ENCODE peak calls at places on chromosomes 16 and 17, in nine cellular contexts. A is mesendoderm, C is colonic mucosa, S is pancreas, X is kidney, H is HepG2, G is IMR-90, P is ovary, V is prostate gland. L is an unnamed sample. For H3K36me3, the result is how much of the 10 kb centered on the place peaks cover.

GRCh38 chr16:19138601-19139000 is 24.8 kb downstream of the ITPRIPL2 start:
- DNase-seq in G (peak), X (peak), C (peak), V (peak), S (no peak), A (peak), H (no peak), P (peak), L (peak)

GRCh38 chr16:9139965-9140364 is 48.5 kb downstream of the HAPSTR1 start:
- DNase-seq in H (peak), S (no peak), V (no peak), A (peak), C (no peak), X (no peak), P (no peak), G (peak), L (peak)

GRCh38 chr17:2837147-2837561 is 40.9 kb downstream of the RAP1GAP2 start:
- DNase-seq in P (no peak), G (no peak), A (no peak), H (no peak), S (no peak), C (no peak), V (no peak), X (no peak), L (no peak)

GRCh38 chr17:37286430-37286829 is 89.4 kb upstream of the C17orf78 start:
- DNase-seq in A (no peak), C (no peak), G (no peak), P (no peak), V (no peak), H (no peak), X (no peak), S (no peak), L (no peak)

GRCh38 chr16:10511829-10512228 is 68.6 kb downstream of the EMP2 start:
- DNase-seq in C (no peak), V (no peak), P (no peak), A (no peak), H (no peak), S (no peak), G (no peak), X (no peak), L (no peak)

GRCh38 chr17:16989953-16990860 is 18.3 kb upstream of the TNFRSF13B start:
- DNase-seq in C (no peak), H (no peak), X (no peak), P (no peak), A (peak), V (no peak), G (peak), S (no peak), L (no peak)

GRCh38 chr17:82014432-82014831 is 8.2 kb downstream of the CENPX start:
- DNase-seq in H (no peak), S (no peak), C (no peak), G (no peak), P (no peak), X (no peak), A (no peak), V (no peak), L (no peak)

GRCh38 chr17:21210411-21211076 is 3.4 kb downstream of the TMEM11 start:
- DNase-seq in X (no peak), G (no peak), A (no peak), P (no peak), H (no peak), V (no peak), C (peak), S (no peak), L (no peak)

GRCh38 chr17:1060991-1061390 is 64.1 kb downstream of the TIMM22 start:
- DNase-seq in S (peak), H (no peak), X (peak), A (no peak), G (peak), V (no peak), C (peak), P (no peak), L (peak)

GRCh38 chr16:51002889-51003490 is 148.1 kb downstream of the SALL1 start:
- DNase-seq in S (no peak), P (no peak), X (no peak), V (no peak), H (peak), C (no peak), A (peak), G (no peak), L (no peak)

GRCh38 chr16:22198547-22199293 is 7.4 kb upstream of the EEF2K start:
- DNase-seq in S (no peak), C (no peak), P (no peak), A (no peak), X (no peak), V (no peak), H (no peak), G (peak), L (no peak)

GRCh38 chr17:51496378-51496777 is 236.0 kb downstream of the UTP18 start:
- DNase-seq in X (no peak), V (no peak), A (no peak), G (no peak), P (no peak), H (no peak), C (no peak), S (no peak), L (no peak)

GRCh38 chr17:29054835-29055234 is 11.9 kb downstream of the PIPOX start:
- DNase-seq in H (no peak), C (no peak), S (no peak), P (no peak), A (no peak), V (no peak), X (no peak), G (no peak), L (no peak)

GRCh38 chr17:29066603-29067002 is 23.7 kb downstream of the PIPOX start:
- DNase-seq in V (no peak), H (no peak), S (no peak), A (no peak), C (no peak), P (no peak), X (no peak), G (no peak), L (no peak)

GRCh38 chr17:66625321-66625767 is 209.6 kb upstream of the CACNG5 start:
- DNase-seq in G (peak), A (peak), P (no peak), C (no peak), H (peak), V (no peak), S (no peak), X (no peak), L (no peak)

GRCh38 chr16:82034981-82035612 is at the start of gene HSD17B2:
- DNase-seq in S (no peak), H (peak), X (no peak), G (peak), P (no peak), C (peak), V (no peak), A (no peak), L (no peak)

GRCh38 chr16:53964145-53964544 is 260.2 kb downstream of the FTO start:
- DNase-seq in H (no peak), C (no peak), G (no peak), V (no peak), X (no peak), P (no peak), S (no peak), A (no peak), L (no peak)

GRCh38 chr16:19008245-19008644 is 24.5 kb downstream of the TMC7 start:
- DNase-seq in S (no peak), C (no peak), P (no peak), V (no peak), G (peak), X (no peak), H (peak), A (peak), L (no peak)

GRCh38 chr17:55722742-55723487 is at the start of gene TMEM100:
- DNase-seq in S (no peak), C (peak), P (peak), A (peak), V (no peak), G (peak), H (no peak), X (no peak), L (peak)

GRCh38 chr16:89195521-89196171 is 4.7 kb downstream of the SLC22A31 start:
- DNase-seq in S (peak), V (no peak), C (no peak), A (no peak), P (no peak), G (no peak), X (peak), H (no peak), L (peak)

GRCh38 chr17:31381165-31381668 is 10.3 kb upstream of the RAB11FIP4 start:
- DNase-seq in S (no peak), C (no peak), X (no peak), H (no peak), V (no peak), G (no peak), P (no peak), A (no peak), L (no peak)

GRCh38 chr16:85995591-85996461 is 96.9 kb downstream of the IRF8 start:
- DNase-seq in C (no peak), V (no peak), S (no peak), G (no peak), P (no peak), A (no peak), H (no peak), X (no peak), L (no peak)

GRCh38 chr17:46195217-46195855 is 2.1 kb upstream of the KANSL1 start:
- DNase-seq in A (no peak), S (no peak), G (no peak), C (no peak), P (no peak), V (no peak), H (no peak), X (peak), L (peak)

GRCh38 chr16:84048306-84048705 is 5.7 kb upstream of the SLC38A8 start:
- DNase-seq in S (peak), G (no peak), C (no peak), P (no peak), H (peak), A (peak), X (peak), V (peak), L (no peak)

GRCh38 chr17:78341559-78342437 is 18.1 kb downstream of the SOCS3 start:
- DNase-seq in A (peak), P (peak), C (peak), G (peak), V (peak), S (peak), X (peak), H (no peak), L (peak)

GRCh38 chr17:18070861-18071340 is 16.8 kb upstream of the DRG2 start:
- DNase-seq in X (no peak), C (no peak), V (no peak), H (no peak), S (no peak), G (peak), P (peak), A (peak), L (no peak)

GRCh38 chr17:78488156-78488555 is 89.0 kb downstream of the DNAH17 start:
- DNase-seq in C (no peak), X (no peak), G (no peak), S (no peak), P (no peak), A (no peak), H (no peak), V (no peak), L (no peak)

GRCh38 chr16:30567160-30567990 is 4.1 kb downstream of the ZNF688 start:
- DNase-seq in C (no peak), S (no peak), H (no peak), X (no peak), G (peak), A (no peak), P (no peak), V (no peak), L (no peak)

GRCh38 chr17:64036198-64036922 is 15.9 kb upstream of the ICAM2 start:
- DNase-seq in V (no peak), X (no peak), C (peak), A (peak), S (no peak), G (no peak), P (no peak), H (peak), L (no peak)

GRCh38 chr16:18945233-18945632 is 19.0 kb upstream of the SMG1 start:
- DNase-seq in G (no peak), X (no peak), H (no peak), C (no peak), A (peak), P (no peak), S (no peak), V (no peak), L (no peak)

GRCh38 chr16:27531186-27531585 is 18.5 kb downstream of the GTF3C1 start:
- DNase-seq in X (no peak), G (no peak), S (no peak), H (no peak), A (no peak), V (no peak), P (no peak), C (no peak), L (no peak)

GRCh38 chr17:75130632-75131277 is 787 bp downstream of the NT5C start:
- DNase-seq in V (peak), S (no peak), G (peak), H (peak), P (peak), C (peak), X (peak), A (peak), L (peak)

GRCh38 chr16:52407778-52408177 is 139.2 kb downstream of the TOX3 start:
- DNase-seq in A (no peak), X (no peak), V (no peak), S (no peak), P (no peak), G (no peak), C (no peak), H (no peak), L (no peak)

GRCh38 chr16:12551530-12551929 is 252.2 kb downstream of the CPPED1 start:
- DNase-seq in X (no peak), S (no peak), C (no peak), A (no peak), P (no peak), G (no peak), V (no peak), H (no peak), L (no peak)

GRCh38 chr17:76476736-76477135 is 9.3 kb downstream of the AANAT start:
- DNase-seq in G (no peak), H (no peak), S (no peak), X (peak), V (no peak), A (no peak), C (no peak), P (no peak), L (no peak)

GRCh38 chr17:76263896-76264295 is 1.3 kb upstream of the UBALD2 start:
- DNase-seq in A (no peak), P (no peak), G (no peak), V (no peak), C (no peak), X (no peak), H (no peak), S (no peak), L (no peak)

GRCh38 chr16:54285414-54286066 is 1.0 kb downstream of the IRX3 start:
- DNase-seq in V (peak), S (peak), G (no peak), X (peak), A (peak), C (no peak), P (no peak), H (peak), L (peak)

GRCh38 chr16:3497771-3498170 is 2.5 kb upstream of the C16orf90 start:
- DNase-seq in X (peak), P (no peak), V (no peak), G (no peak), A (no peak), S (no peak), C (no peak), H (no peak), L (no peak)

GRCh38 chr17:64418506-64419339 is 28.1 kb upstream of the PECAM1 start:
- DNase-seq in X (no peak), C (no peak), A (peak), P (no peak), H (peak), G (peak), V (no peak), S (no peak), L (no peak)

GRCh38 chr17:39908789-39909352 is 9.6 kb downstream of the GSDMB start:
- DNase-seq in H (no peak), S (no peak), A (no peak), V (no peak), G (no peak), C (no peak), X (no peak), P (no peak), L (no peak)
- H3K36me3 ChIP-seq in H (under half), S (under half), A (under half), V (under half), G (under half), C (under half), X (under half), P (under half), L (under half)

GRCh38 chr16:64269756-64270155 is 852.1 kb downstream of the CDH11 start:
- DNase-seq in S (no peak), C (no peak), P (no peak), A (no peak), X (no peak), G (peak), V (no peak), H (no peak), L (no peak)
- H3K27ac ChIP-seq in S (no peak), C (no peak), P (no peak), A (no peak), X (no peak), G (no peak), V (no peak), H (no peak), L (no peak)

GRCh38 chr17:48067245-48067644 is 19.1 kb downstream of the NFE2L1 start:
- DNase-seq in S (no peak), H (no peak), G (no peak), V (no peak), C (no peak), X (no peak), P (no peak), A (no peak), L (no peak)

GRCh38 chr17:48068491-48068961 is 20.4 kb downstream of the NFE2L1 start:
- DNase-seq in X (no peak), H (peak), P (no peak), V (no peak), G (peak), A (peak), S (no peak), C (no peak), L (no peak)

GRCh38 chr17:48071654-48072053 is 23.5 kb downstream of the NFE2L1 start:
- DNase-seq in H (no peak), G (peak), S (no peak), P (no peak), A (no peak), X (no peak), C (no peak), V (no peak), L (no peak)

GRCh38 chr17:48066656-48067055 is 18.5 kb downstream of the NFE2L1 start:
- DNase-seq in A (no peak), C (no peak), S (no peak), G (no peak), H (no peak), V (no peak), P (no peak), X (no peak), L (no peak)

DNA sequence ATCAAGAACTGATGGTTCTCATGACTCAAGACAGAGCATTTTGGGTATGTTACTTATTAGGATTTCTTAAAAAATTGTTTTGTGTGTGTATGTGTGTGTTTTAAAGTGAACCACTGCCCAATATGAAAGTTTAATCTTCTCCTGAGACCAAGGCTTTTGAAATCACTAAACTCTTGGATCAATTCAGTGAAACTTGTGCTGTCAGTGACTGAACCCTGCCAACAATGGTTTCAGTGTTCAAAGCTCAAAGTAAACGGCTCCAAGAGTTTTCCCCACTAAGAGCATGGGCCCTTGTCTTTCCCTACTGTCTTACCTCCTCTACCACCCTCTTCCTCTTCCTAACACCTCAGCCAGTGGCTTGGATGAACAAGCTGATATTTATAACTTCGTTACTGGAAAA is 22.0 kb downstream of the NFE2L1 start:
- DNase-seq in G (no peak), C (no peak), H (no peak), A (no peak), P (no peak), X (no peak), S (no peak), V (no peak), L (no peak)
- H3K36me3 ChIP-seq in G (under half), C (under half), H (under half), A (under half), P (under half), X (under half), S (under half), V (under half), L (half or more)

GRCh38 chr16:4766875-4767628 is at the start of gene ZNF500:
- DNase-seq in H (peak), X (peak), G (peak), A (peak), S (peak), C (peak), P (peak), V (peak), L (peak)

GRCh38 chr16:4767872-4768548 is 1.0 kb upstream of the ZNF500 start:
- DNase-seq in H (no peak), P (peak), G (peak), A (no peak), S (no peak), X (no peak), C (peak), V (no peak), L (no peak)

GRCh38 chr16:4771646-4772045 is 4.7 kb upstream of the ZNF500 start:
- DNase-seq in V (no peak), X (no peak), C (no peak), A (no peak), G (no peak), S (no peak), H (no peak), P (no peak), L (no peak)

GRCh38 chr16:4768549-4769305 is 1.8 kb upstream of the ZNF500 start:
- DNase-seq in G (peak), H (peak), X (peak), C (peak), P (peak), S (peak), V (peak), A (peak), L (peak)

DNA sequence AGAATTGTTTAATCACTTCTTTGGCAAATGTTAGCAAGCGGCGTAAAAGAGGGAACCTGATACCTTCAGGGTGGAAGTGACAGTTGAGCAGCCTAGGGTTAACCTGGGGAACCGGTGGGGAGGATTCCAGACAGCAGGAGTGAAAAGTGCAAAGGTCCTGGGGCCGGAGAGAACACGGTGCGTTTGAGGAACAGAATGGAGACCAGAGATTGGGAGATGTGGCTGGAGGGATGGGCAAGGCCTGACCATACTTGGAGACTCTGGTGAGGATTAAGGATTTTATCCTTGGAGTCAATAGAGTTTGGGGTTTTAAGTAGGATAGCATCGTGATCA is 2.3 kb upstream of the ZNF500 start:
- DNase-seq in P (no peak), C (peak), S (no peak), A (no peak), H (no peak), X (no peak), V (no peak), G (no peak), L (no peak)
- H3K27ac ChIP-seq in P (no peak), C (peak), S (no peak), A (no peak), H (no peak), X (peak), V (no peak), G (no peak), L (no peak)

DNA sequence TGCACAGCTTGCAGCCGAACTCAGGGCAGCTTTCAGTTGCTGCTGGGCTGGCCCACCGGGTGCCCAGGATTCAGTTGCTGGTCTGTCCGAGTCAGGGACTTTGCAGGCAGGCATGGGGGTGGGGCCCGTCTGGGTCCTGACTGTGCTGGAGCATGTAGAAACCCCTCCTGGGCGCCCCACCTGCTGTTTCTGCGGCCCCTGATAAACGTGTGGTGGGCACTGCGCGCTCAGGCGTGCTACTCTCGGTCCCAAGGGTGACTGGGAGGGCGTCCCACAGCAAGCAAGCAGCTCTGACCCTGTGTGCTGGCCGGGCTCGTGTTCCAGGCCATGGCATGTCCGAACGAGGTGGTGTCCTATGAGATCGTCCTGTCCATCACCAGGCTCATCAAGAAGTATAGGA is 12.6 kb downstream of the TSC2 start:
- DNase-seq in V (no peak), X (no peak), G (no peak), P (no peak), S (peak), C (no peak), A (no peak), H (no peak), L (no peak)
- H3K36me3 ChIP-seq in V (under half), X (under half), G (half or more), P (under half), S (under half), C (under half), A (under half), H (under half), L (half or more)

GRCh38 chr17:80428796-80429195 is 13.8 kb downstream of the ENDOV start:
- DNase-seq in C (no peak), S (no peak), G (no peak), H (no peak), P (no peak), A (no peak), V (no peak), X (peak), L (no peak)
- H3K27ac ChIP-seq in C (no peak), S (no peak), G (no peak), H (no peak), P (no peak), A (no peak), V (no peak), X (no peak), L (no peak)

GRCh38 chr17:41910701-41911391 is 7.9 kb downstream of the ACLY start:
- DNase-seq in S (no peak), X (no peak), G (peak), H (no peak), A (no peak), V (no peak), P (no peak), C (no peak), L (peak)
- H3K36me3 ChIP-seq in S (under half), X (under half), G (half or more), H (under half), A (half or more), V (under half), P (under half), C (under half), L (half or more)

L was measured in SJSA1.